ENCODE peak calls at places on chromosomes 16 and 17, in six cellular contexts. J is suprapubic skin, P is tibial nerve, Y is A549, M is ovary, X is esophagus muscularis mucosa. Z is an unnamed sample.

GRCh38 chr16:68844211-68844564 is 857 bp downstream of the TANGO6 start:
- DNase-seq in M (no peak), X (no peak), P (no peak), J (no peak), Y (no peak), Z (no peak)

GRCh38 chr16:88379694-88380040 is 3.1 kb upstream of the ZNF469 start:
- DNase-seq in M (peak), P (no peak), J (no peak), X (no peak), Y (no peak), Z (no peak)

GRCh38 chr17:38419508-38419981 is 8.7 kb upstream of the ARHGAP23 start:
- DNase-seq in J (no peak), X (no peak), M (no peak), P (no peak), Y (no peak), Z (no peak)

GRCh38 chr16:4574919-4575705 is 19.0 kb downstream of the C16orf96 start:
- DNase-seq in P (no peak), Y (no peak), J (no peak), X (no peak), M (no peak), Z (no peak)

GRCh38 chr17:37177234-37177633 is 198.6 kb upstream of the C17orf78 start:
- DNase-seq in J (no peak), X (no peak), M (no peak), Y (no peak), P (no peak), Z (no peak)

GRCh38 chr17:78784397-78784751 is 2.3 kb upstream of the CYTH1 start:
- DNase-seq in J (no peak), X (no peak), Y (no peak), P (no peak), M (no peak), Z (peak)

GRCh38 chr17:50534222-50534978 is 1.9 kb downstream of the EPN3 start:
- DNase-seq in P (no peak), J (no peak), X (no peak), Y (peak), M (no peak), Z (no peak)

GRCh38 chr16:9489823-9490467 is 398.5 kb downstream of the HAPSTR1 start:
- DNase-seq in P (no peak), M (no peak), J (no peak), X (no peak), Y (peak), Z (peak)

GRCh38 chr16:397736-398332 is 835 bp downstream of the NME4 start:
- DNase-seq in Y (peak), M (peak), P (peak), X (no peak), J (peak), Z (peak)

GRCh38 chr17:44992242-44992939 is 24.3 kb upstream of the C1QL1 start:
- DNase-seq in Y (no peak), M (no peak), X (no peak), J (no peak), P (no peak), Z (no peak)

GRCh38 chr17:10613775-10614513 is 43.2 kb downstream of the MYH3 start:
- DNase-seq in Y (no peak), X (no peak), M (no peak), J (no peak), P (no peak), Z (no peak)

GRCh38 chr17:67563692-67564228 is 154.0 kb upstream of the NOL11 start:
- DNase-seq in M (no peak), Y (no peak), X (no peak), P (no peak), J (no peak), Z (no peak)

GRCh38 chr16:89210904-89211515 is 6.5 kb upstream of the ZNF778 start:
- DNase-seq in X (no peak), J (no peak), M (peak), Y (no peak), P (no peak), Z (no peak)

GRCh38 chr16:77170805-77171204 is 20.2 kb upstream of the MON1B start:
- DNase-seq in Y (no peak), P (no peak), X (no peak), M (no peak), J (no peak), Z (no peak)

GRCh38 chr17:72556944-72557826 is 436.4 kb downstream of the SOX9 start:
- DNase-seq in J (peak), Y (peak), P (peak), M (peak), X (no peak), Z (no peak)

GRCh38 chr17:79633154-79633553 is 22.3 kb upstream of the RBFOX3 start:
- DNase-seq in Y (no peak), J (peak), P (no peak), M (peak), X (peak), Z (peak)

GRCh38 chr16:48247311-48247710 is at the start of gene ABCC11:
- DNase-seq in P (no peak), Y (no peak), J (no peak), X (no peak), M (no peak), Z (no peak)

GRCh38 chr16:69717066-69717465 is 9.3 kb downstream of the NQO1 start:
- DNase-seq in P (no peak), M (no peak), X (no peak), Y (no peak), J (no peak), Z (no peak)

GRCh38 chr17:307741-308507 is 44.7 kb downstream of the RPH3AL start:
- DNase-seq in X (no peak), M (peak), P (no peak), J (no peak), Y (no peak), Z (peak)

GRCh38 chr16:67944690-67945391 is 921 bp upstream of the LCAT start:
- DNase-seq in M (peak), J (no peak), P (no peak), Y (no peak), X (no peak), Z (no peak)

GRCh38 chr16:67992661-67993206 is 6.5 kb downstream of the DPEP2 start:
- DNase-seq in P (no peak), Y (no peak), M (no peak), J (no peak), X (no peak), Z (no peak)

GRCh38 chr16:69311533-69312388 is 611 bp downstream of the VPS4A start:
- DNase-seq in X (no peak), Y (peak), J (peak), P (no peak), M (no peak), Z (peak)

GRCh38 chr16:89552913-89553312 is 7.6 kb upstream of the RPL13 start:
- DNase-seq in X (no peak), P (no peak), J (no peak), Y (no peak), M (no peak), Z (no peak)

GRCh38 chr17:68437979-68438877 is 19.1 kb downstream of the WIPI1 start:
- DNase-seq in P (no peak), J (no peak), Y (no peak), X (no peak), M (no peak), Z (no peak)

GRCh38 chr16:86554599-86554916 is 477 bp downstream of the MTHFSD start:
- DNase-seq in X (no peak), P (no peak), J (no peak), Y (no peak), M (no peak), Z (no peak)

GRCh38 chr16:2468142-2468724 is 2.9 kb upstream of the NTN3 start:
- DNase-seq in Y (no peak), J (peak), M (no peak), P (no peak), X (no peak), Z (no peak)

GRCh38 chr17:41679740-41680425 is 8.8 kb upstream of the EIF1 start:
- DNase-seq in Y (no peak), P (no peak), J (no peak), X (no peak), M (no peak), Z (no peak)

GRCh38 chr16:84117482-84117843 is 721 bp upstream of the MBTPS1 start:
- DNase-seq in Y (peak), M (no peak), X (no peak), P (no peak), J (no peak), Z (no peak)

GRCh38 chr16:12160249-12160648 is 183.7 kb downstream of the SNX29 start:
- DNase-seq in X (no peak), J (no peak), P (no peak), Y (no peak), M (no peak), Z (no peak)

GRCh38 chr16:67489401-67490083 is 6.2 kb upstream of the AGRP start:
- DNase-seq in M (peak), X (no peak), Y (no peak), J (no peak), P (no peak), Z (no peak)

GRCh38 chr17:66963521-66964082 is 905 bp upstream of the CACNG4 start:
- DNase-seq in J (no peak), P (no peak), X (no peak), M (no peak), Y (no peak), Z (no peak)

GRCh38 chr16:4358831-4359561 is 7.9 kb upstream of the PAM16 start:
- DNase-seq in P (peak), Y (peak), X (no peak), J (no peak), M (peak), Z (peak)

GRCh38 chr17:5629133-5629532 is 44.8 kb upstream of the NLRP1 start:
- DNase-seq in P (no peak), M (no peak), Y (no peak), J (no peak), X (no peak), Z (no peak)

GRCh38 chr16:1981972-1982574 is 804 bp upstream of the NOXO1 start:
- DNase-seq in P (no peak), J (no peak), M (no peak), Y (no peak), X (no peak), Z (no peak)

GRCh38 chr16:21663889-21664647 is at the start of gene OTOA:
- DNase-seq in P (no peak), X (no peak), Y (no peak), M (peak), J (no peak), Z (no peak)

GRCh38 chr16:47037396-47037745 is 63.9 kb upstream of the DNAJA2 start:
- DNase-seq in X (no peak), Y (peak), M (peak), J (peak), P (no peak), Z (peak)

GRCh38 chr17:50381260-50381815 is 8.3 kb downstream of the EME1 start:
- DNase-seq in M (no peak), J (no peak), X (no peak), P (no peak), Y (no peak), Z (no peak)

GRCh38 chr17:65182233-65182632 is 45.1 kb downstream of the RGS9 start:
- DNase-seq in Y (no peak), M (no peak), P (no peak), J (no peak), X (no peak), Z (no peak)
- TF ChIP-seq EP300 in Y (no peak), M (no peak), P (no peak), J (no peak), X (no peak), Z (no peak)

GRCh38 chr17:82878545-82878944 is 38.7 kb upstream of the ZNF750 start:
- DNase-seq in M (no peak), J (no peak), Y (no peak), P (no peak), X (no peak), Z (peak)
- H3K27ac ChIP-seq in M (no peak), J (peak), Y (no peak), P (no peak), X (peak), Z (no peak)

DNA sequence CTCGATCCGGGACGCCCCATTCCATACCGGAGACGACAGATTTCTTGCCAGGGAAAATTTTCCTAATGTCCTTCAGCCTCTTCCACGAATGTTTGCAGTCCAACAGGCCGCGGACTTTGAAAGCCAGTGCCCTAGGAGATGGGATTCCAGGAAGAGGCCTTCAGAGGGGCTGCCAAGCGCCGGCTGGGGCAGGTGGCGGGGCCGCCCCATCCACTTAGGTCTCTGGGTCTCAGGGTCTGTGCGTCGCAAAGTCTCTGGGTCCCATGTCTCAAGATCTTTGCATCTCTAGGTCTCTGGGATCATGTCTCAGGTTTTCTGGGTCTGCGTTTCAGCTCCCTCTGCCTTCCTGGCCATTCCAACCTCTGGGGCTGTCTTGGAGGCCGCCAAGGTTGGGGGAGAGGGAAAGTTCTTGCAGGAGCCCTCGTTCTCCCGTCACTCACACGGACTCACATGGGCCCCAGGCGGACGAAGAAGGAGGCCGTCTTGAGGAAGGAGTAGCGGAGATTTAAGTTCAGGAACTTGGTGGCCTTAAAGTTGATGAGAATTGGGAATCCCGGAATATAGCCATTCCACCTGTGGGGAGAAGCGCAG is 7.2 kb downstream of the ALOX12B start:
- DNase-seq in X (no peak), J (no peak), Y (no peak), P (no peak), M (no peak), Z (no peak)
- TF ChIP-seq CTCF in X (no peak), J (no peak), Y (no peak), P (no peak), M (no peak), Z (no peak)

DNA sequence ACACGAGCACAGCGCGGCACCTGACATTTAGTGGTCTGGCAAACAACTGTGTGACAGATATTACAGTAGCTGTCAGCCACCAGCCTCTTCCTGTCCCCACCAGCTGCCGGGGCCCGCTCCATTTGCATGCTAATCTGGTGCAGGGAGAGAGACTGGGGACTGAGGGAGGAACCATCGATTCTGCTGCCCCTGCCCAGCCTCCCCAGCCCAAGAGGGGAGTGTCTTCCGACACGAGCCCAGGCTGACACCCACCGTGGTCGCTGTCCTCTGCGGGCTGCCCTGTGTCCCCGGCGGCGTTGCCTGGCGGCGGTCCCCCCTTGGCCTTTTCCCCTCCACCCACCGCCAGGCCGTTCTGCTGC is 12.8 kb downstream of the NDUFAF8 start:
- DNase-seq in J (no peak), X (no peak), M (no peak), P (no peak), Y (no peak), Z (no peak)
- TF ChIP-seq EP300 in J (no peak), X (no peak), M (no peak), P (no peak), Y (no peak), Z (no peak)

GRCh38 chr16:81327483-81328196 is 12.9 kb downstream of the GAN start:
- DNase-seq in J (no peak), X (no peak), M (no peak), Y (no peak), P (no peak), Z (no peak)
- H3K27ac ChIP-seq in J (peak), X (no peak), M (no peak), Y (no peak), P (no peak), Z (no peak)

GRCh38 chr17:16419074-16419928 is 3.9 kb downstream of the TRPV2 start:
- DNase-seq in M (no peak), X (no peak), Y (peak), J (peak), P (no peak), Z (peak)

GRCh38 chr17:16417399-16417798 is 2.0 kb downstream of the TRPV2 start:
- DNase-seq in Y (no peak), J (no peak), M (no peak), P (no peak), X (no peak), Z (no peak)

GRCh38 chr17:16417896-16418683 is 2.7 kb downstream of the TRPV2 start:
- DNase-seq in M (no peak), X (no peak), Y (no peak), J (no peak), P (no peak), Z (no peak)

GRCh38 chr17:16418684-16419066 is 3.3 kb downstream of the TRPV2 start:
- DNase-seq in P (no peak), J (no peak), Y (no peak), X (no peak), M (no peak), Z (no peak)

DNA sequence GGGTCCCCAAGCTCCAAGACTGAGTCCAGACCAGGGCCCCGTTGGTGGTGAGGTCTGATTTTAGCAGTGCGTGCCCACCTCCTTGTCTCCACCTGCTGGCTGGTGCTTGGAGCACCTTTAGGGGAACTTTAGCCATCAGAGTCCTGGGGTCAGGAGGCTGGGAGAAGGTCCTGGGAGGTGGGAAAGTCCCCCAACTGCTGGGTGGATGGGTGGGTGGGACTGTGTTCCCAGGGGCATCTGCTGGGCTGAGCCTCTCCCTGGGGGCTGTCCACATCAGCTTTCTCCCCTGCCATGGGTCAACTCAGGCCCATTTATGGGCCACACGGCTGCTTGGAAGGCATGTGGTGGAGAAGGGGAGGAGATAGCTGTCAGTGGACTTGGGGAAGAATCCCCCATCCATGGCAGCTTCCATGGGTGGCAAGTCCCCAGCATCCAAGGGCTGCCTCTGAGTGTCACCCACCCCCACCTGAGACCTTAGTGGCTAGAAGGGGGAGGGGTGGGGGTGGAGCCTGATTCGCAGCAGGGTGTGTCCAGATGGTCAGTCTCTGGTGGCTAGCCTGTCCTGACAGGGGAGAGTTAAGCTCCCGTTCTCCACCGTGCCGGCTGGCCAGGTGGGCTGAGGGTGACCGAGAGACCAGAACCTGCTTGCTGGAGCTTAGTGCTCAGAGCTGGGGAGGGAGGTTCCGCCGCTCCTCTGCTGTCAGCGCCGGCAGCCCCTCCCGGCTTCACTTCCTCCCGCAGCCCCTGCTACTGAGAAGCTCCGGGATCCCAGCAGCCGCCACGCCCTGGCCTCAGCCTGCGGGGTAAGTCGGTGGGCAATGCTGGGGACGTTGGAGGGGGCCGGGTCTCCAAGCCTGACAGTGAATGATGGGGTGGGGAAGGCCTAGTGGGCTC is at the start of gene TRPV2:
- DNase-seq in P (no peak), X (no peak), J (no peak), Y (peak), M (no peak), Z (no peak)
- TF ChIP-seq CTCF in P (no peak), X (no peak), J (no peak), Y (peak), M (no peak), Z (no peak)

DNA sequence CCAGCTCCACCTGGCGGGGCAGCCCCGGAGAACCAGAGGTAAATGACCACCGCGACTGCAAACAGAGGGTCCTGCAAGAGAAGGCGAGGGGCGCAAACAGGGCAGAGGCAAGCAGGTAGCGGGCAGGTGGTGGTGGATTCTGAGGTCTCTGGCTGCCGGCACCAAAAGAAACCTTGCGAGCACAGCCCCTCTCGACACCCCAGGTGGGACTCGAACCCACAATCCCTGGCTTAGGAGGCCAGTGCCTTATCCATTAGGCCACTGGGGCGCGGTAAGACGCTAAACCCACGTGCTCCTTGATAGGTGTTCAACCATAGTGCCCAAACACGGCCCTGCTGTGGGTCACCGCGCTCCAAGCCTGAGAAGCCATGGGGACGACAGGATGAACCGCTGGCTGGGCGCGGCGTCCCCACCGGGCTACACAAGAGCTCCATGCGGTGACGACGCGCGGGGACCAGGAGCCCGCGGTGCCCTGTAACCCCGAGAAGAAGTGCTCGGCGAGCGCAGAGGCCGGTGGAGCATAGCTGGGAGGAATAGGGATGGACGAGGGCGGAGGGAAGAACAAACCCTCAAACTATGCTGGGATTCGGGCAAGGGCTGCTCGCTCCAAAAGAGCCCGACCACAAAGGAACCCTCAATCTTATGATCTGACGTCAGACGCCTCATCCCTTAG is 12.4 kb downstream of the ATP5PD start:
- DNase-seq in P (peak), J (peak), M (peak), X (peak), Y (peak), Z (peak)
- TF ChIP-seq EP300 in P (no peak), J (no peak), M (no peak), X (no peak), Y (no peak), Z (no peak)

Z was measured in sigmoid colon.